ENCODE peak calls at places on chromosomes 5 and 9, in five cellular contexts. One of them, this sample, is unnamed.

GRCh38 chr5:97121848-97122247 is 20.6 kb downstream of the LIX1 start:
- DNase-seq in K562: no peak
- DNase-seq in HCT116: no peak
- DNase-seq in H1: no peak
- DNase-seq in HepG2: no peak
- DNase-seq in this sample: no peak

GRCh38 chr5:31407921-31408714 is 123.8 kb downstream of the DROSHA start:
- DNase-seq in K562: no peak
- DNase-seq in HCT116: no peak
- DNase-seq in H1: no peak
- DNase-seq in HepG2: no peak
- DNase-seq in this sample: no peak

GRCh38 chr5:16819522-16820167 is 116.4 kb downstream of the MYO10 start:
- DNase-seq in K562: no peak
- DNase-seq in HCT116: no peak
- DNase-seq in H1: no peak
- DNase-seq in HepG2: no peak
- DNase-seq in this sample: no peak

GRCh38 chr9:88852794-88853193 is 138.5 kb upstream of the S1PR3 start:
- DNase-seq in K562: peak
- DNase-seq in HCT116: peak
- DNase-seq in H1: no peak
- DNase-seq in HepG2: no peak
- DNase-seq in this sample: no peak

GRCh38 chr9:34689512-34689911 is 1.6 kb downstream of the CCL19 start:
- DNase-seq in K562: no peak
- DNase-seq in HCT116: no peak
- DNase-seq in H1: no peak
- DNase-seq in HepG2: no peak
- DNase-seq in this sample: no peak

GRCh38 chr5:151825445-151825844 is 53.7 kb downstream of the G3BP1 start:
- DNase-seq in K562: peak
- DNase-seq in HCT116: peak
- DNase-seq in H1: peak
- DNase-seq in HepG2: peak
- DNase-seq in this sample: peak

GRCh38 chr5:159417170-159417569 is 86.9 kb upstream of the IL12B start:
- DNase-seq in K562: no peak
- DNase-seq in HCT116: no peak
- DNase-seq in H1: no peak
- DNase-seq in HepG2: no peak
- DNase-seq in this sample: no peak

GRCh38 chr9:37449877-37450632 is 15.2 kb downstream of the ZBTB5 start:
- DNase-seq in K562: no peak
- DNase-seq in HCT116: no peak
- DNase-seq in H1: no peak
- DNase-seq in HepG2: no peak
- DNase-seq in this sample: no peak

GRCh38 chr5:1997640-1998347 is 115.1 kb upstream of the IRX4 start:
- DNase-seq in K562: no peak
- DNase-seq in HCT116: no peak
- DNase-seq in H1: no peak
- DNase-seq in HepG2: no peak
- DNase-seq in this sample: no peak

GRCh38 chr5:163459465-163459887 is 426 bp downstream of the NUDCD2 start:
- DNase-seq in K562: no peak
- DNase-seq in HCT116: no peak
- DNase-seq in H1: no peak
- DNase-seq in HepG2: peak
- DNase-seq in this sample: no peak

GRCh38 chr5:40359093-40359492 is 320.6 kb upstream of the PTGER4 start:
- DNase-seq in K562: no peak
- DNase-seq in HCT116: no peak
- DNase-seq in H1: no peak
- DNase-seq in HepG2: no peak
- DNase-seq in this sample: no peak
- TF ChIP-seq SRF in K562: no peak
- TF ChIP-seq SRF in HCT116: no peak
- TF ChIP-seq SRF in H1: no peak
- TF ChIP-seq SRF in HepG2: no peak
- TF ChIP-seq SRF in this sample: no peak

GRCh38 chr5:72180925-72181324 is 73.7 kb downstream of the MAP1B start:
- DNase-seq in K562: no peak
- DNase-seq in HCT116: no peak
- DNase-seq in H1: no peak
- DNase-seq in HepG2: no peak
- DNase-seq in this sample: no peak
- TF ChIP-seq SRF in K562: no peak
- TF ChIP-seq SRF in HCT116: no peak
- TF ChIP-seq SRF in H1: no peak
- TF ChIP-seq SRF in HepG2: no peak
- TF ChIP-seq SRF in this sample: no peak

DNA sequence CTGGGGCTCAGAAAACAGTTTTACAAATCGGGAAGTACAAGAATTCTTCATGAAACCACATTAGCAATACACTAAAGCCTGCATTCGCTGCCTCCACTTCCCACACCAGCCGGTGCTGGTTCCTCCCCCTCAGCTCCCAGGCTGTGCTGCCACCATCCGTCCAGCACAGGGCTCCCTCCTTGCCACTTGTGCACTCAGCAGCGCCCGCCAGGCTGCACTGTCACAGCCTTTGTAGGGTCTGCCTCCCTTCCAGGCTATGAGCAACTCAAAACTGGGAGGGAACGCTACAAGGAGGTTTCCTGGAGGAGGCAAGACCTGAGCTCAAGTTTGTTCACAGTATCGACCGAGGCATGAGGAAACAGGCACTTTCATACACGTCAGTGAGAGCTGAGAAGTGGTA is 7.7 kb downstream of the MAPK9 start:
- DNase-seq in K562: no peak
- DNase-seq in HCT116: no peak
- DNase-seq in H1: no peak
- DNase-seq in HepG2: no peak
- DNase-seq in this sample: no peak
- TF ChIP-seq SRF in K562: no peak
- TF ChIP-seq SRF in HCT116: no peak
- TF ChIP-seq SRF in H1: no peak
- TF ChIP-seq SRF in HepG2: no peak
- TF ChIP-seq SRF in this sample: no peak

GRCh38 chr5:32531885-32532520 is 53.4 kb upstream of the SUB1 start:
- DNase-seq in K562: no peak
- DNase-seq in HCT116: no peak
- DNase-seq in H1: peak
- DNase-seq in HepG2: peak
- DNase-seq in this sample: peak
- TF ChIP-seq SRF in K562: no peak
- TF ChIP-seq SRF in HCT116: no peak
- TF ChIP-seq SRF in H1: no peak
- TF ChIP-seq SRF in HepG2: no peak
- TF ChIP-seq SRF in this sample: no peak

DNA sequence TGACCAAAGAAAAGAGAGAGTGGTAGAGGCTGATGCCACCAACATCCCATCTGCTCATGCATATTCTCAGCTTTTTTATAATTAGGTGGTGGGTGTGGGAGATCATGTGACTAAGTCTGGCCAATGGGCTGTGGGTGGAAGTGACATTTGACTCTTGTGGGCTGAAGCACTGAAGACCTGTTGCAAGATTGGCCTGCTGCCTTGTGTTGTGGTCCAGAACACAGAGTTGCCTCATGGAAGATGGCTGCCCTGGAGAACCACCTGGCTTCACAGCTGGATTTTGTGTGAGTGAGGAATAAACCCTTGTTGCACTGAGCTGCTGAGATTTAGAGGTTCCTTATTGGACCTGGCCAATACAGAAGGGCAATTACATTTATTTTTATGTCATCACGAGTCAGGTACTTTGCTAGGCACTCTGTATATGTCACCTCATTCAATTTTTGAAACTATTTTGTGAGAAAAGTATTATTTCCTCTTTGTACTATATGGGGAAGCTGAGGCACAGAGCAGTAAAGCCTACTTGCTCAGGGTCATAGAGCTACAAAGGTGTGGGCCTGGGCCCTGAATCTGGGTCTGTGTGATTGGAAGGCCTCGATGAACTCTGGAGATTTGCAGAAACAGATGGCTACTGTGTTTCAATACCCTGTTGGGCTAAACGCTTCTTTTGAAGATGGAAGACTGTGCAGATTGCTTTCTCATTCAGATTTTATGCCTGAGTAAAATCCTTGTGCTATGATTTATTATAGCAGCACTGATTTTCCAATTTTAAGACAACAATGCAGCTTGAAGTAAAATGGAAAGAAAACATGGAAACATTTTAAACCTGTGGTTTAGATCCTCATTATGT is 71.2 kb upstream of the TBC1D2 start:
- DNase-seq in K562: peak
- DNase-seq in HCT116: no peak
- DNase-seq in H1: no peak
- DNase-seq in HepG2: no peak
- DNase-seq in this sample: no peak
- TF ChIP-seq SRF in K562: no peak
- TF ChIP-seq SRF in HCT116: no peak
- TF ChIP-seq SRF in H1: no peak
- TF ChIP-seq SRF in HepG2: no peak
- TF ChIP-seq SRF in this sample: no peak

GRCh38 chr9:130497139-130497538 is 52.4 kb downstream of the ASS1 start:
- DNase-seq in K562: no peak
- DNase-seq in HCT116: no peak
- DNase-seq in H1: no peak
- DNase-seq in HepG2: no peak
- DNase-seq in this sample: no peak
- TF ChIP-seq SRF in K562: no peak
- TF ChIP-seq SRF in HCT116: no peak
- TF ChIP-seq SRF in H1: no peak
- TF ChIP-seq SRF in HepG2: no peak
- TF ChIP-seq SRF in this sample: no peak